ENCODE peak calls at places on chromosomes 13 and 19, in nine cellular contexts. D is mucosa of descending colon, M is foreskin keratinocyte, L is A549, N is IMR-90, Y is heart right ventricle, W is psoas muscle, X is left lung, O is body of pancreas. P is an unnamed sample. For H3K4me1, the result is how much of the 10 kb centered on the place peaks cover.

GRCh38 chr19:22612316-22612715 is 21.8 kb upstream of the ZNF492 start:
- DNase-seq in D (no peak), M (no peak), L (no peak), N (no peak), Y (no peak), W (no peak), X (no peak), O (no peak), P (peak)

GRCh38 chr13:98539655-98540054 is 37.3 kb downstream of the STK24 start:
- DNase-seq in D (no peak), M (no peak), L (no peak), N (no peak), Y (no peak), W (no peak), X (no peak), O (no peak), P (no peak)

GRCh38 chr13:48214519-48215121 is 18.4 kb upstream of the ITM2B start:
- DNase-seq in D (no peak), M (no peak), L (no peak), N (no peak), Y (no peak), W (no peak), X (no peak), O (no peak), P (no peak)

GRCh38 chr13:32125221-32125621 is 93.6 kb downstream of the FRY start:
- DNase-seq in D (no peak), M (peak), L (no peak), N (peak), Y (no peak), W (no peak), X (no peak), O (no peak), P (no peak)

GRCh38 chr13:78317030-78317429 is 286.3 kb downstream of the POU4F1 start:
- DNase-seq in D (no peak), M (no peak), L (no peak), N (no peak), Y (no peak), W (no peak), X (no peak), O (no peak), P (no peak)

GRCh38 chr13:48849515-48849914 is 126.2 kb upstream of the FNDC3A start:
- DNase-seq in D (no peak), M (no peak), L (no peak), N (no peak), Y (no peak), W (no peak), X (no peak), O (no peak), P (no peak)

GRCh38 chr13:76331948-76332712 is 554.1 kb downstream of the KCTD12 start:
- DNase-seq in D (no peak), M (no peak), L (no peak), N (peak), Y (no peak), W (no peak), X (no peak), O (no peak), P (no peak)

GRCh38 chr13:21010621-21011020 is 50.8 kb downstream of the LATS2 start:
- DNase-seq in D (no peak), M (no peak), L (no peak), N (peak), Y (no peak), W (no peak), X (no peak), O (no peak), P (no peak)

GRCh38 chr19:18650048-18650435 is 13.2 kb downstream of the KLHL26 start:
- DNase-seq in D (peak), M (no peak), L (no peak), N (peak), Y (peak), W (peak), X (no peak), O (peak), P (no peak)

GRCh38 chr19:1279782-1280341 is 4.5 kb downstream of the FAM174C start:
- DNase-seq in D (peak), M (peak), L (no peak), N (peak), Y (peak), W (peak), X (peak), O (peak), P (peak)

GRCh38 chr19:34096020-34096915 is 76.0 kb upstream of the LSM14A start:
- DNase-seq in D (no peak), M (peak), L (peak), N (peak), Y (no peak), W (no peak), X (no peak), O (no peak), P (no peak)

GRCh38 chr19:6276447-6276846 is 3.3 kb downstream of the MLLT1 start:
- DNase-seq in D (peak), M (no peak), L (no peak), N (peak), Y (peak), W (peak), X (no peak), O (peak), P (peak)

GRCh38 chr13:99422556-99423220 is 78.6 kb upstream of the TM9SF2 start:
- DNase-seq in D (no peak), M (no peak), L (no peak), N (no peak), Y (no peak), W (no peak), X (no peak), O (no peak), P (no peak)

GRCh38 chr19:42191855-42192254 is 25.6 kb downstream of the DEDD2 start:
- DNase-seq in D (no peak), M (peak), L (peak), N (peak), Y (no peak), W (no peak), X (no peak), O (no peak), P (no peak)

GRCh38 chr19:996051-996838 is 4.0 kb upstream of the GRIN3B start:
- DNase-seq in D (peak), M (peak), L (no peak), N (peak), Y (no peak), W (no peak), X (no peak), O (peak), P (no peak)

GRCh38 chr19:16070366-16070990 is 5.8 kb upstream of the TPM4 start:
- DNase-seq in D (peak), M (peak), L (peak), N (no peak), Y (peak), W (peak), X (peak), O (peak), P (peak)

GRCh38 chr19:46147791-46148288 is at the start of gene IGFL2:
- DNase-seq in D (no peak), M (peak), L (no peak), N (no peak), Y (no peak), W (no peak), X (no peak), O (no peak), P (no peak)

GRCh38 chr19:18388328-18389094 is 2.6 kb downstream of the GDF15 start:
- DNase-seq in D (peak), M (peak), L (no peak), N (no peak), Y (peak), W (peak), X (peak), O (peak), P (peak)

GRCh38 chr19:16764793-16765433 is 45.3 kb downstream of the NWD1 start:
- DNase-seq in D (no peak), M (peak), L (no peak), N (no peak), Y (no peak), W (no peak), X (no peak), O (no peak), P (no peak)

GRCh38 chr13:83365723-83366122 is 516.6 kb downstream of the SLITRK1 start:
- DNase-seq in D (no peak), M (no peak), L (no peak), N (no peak), Y (no peak), W (no peak), X (no peak), O (no peak), P (no peak)

GRCh38 chr19:4061178-4061682 is 5.5 kb downstream of the ZBTB7A start:
- DNase-seq in D (peak), M (peak), L (no peak), N (no peak), Y (peak), W (peak), X (peak), O (peak), P (peak)

GRCh38 chr19:57708641-57709354 is at the start of gene ZNF154:
- DNase-seq in D (no peak), M (peak), L (no peak), N (peak), Y (peak), W (peak), X (peak), O (peak), P (peak)

GRCh38 chr13:77896977-77897376 is 21.7 kb downstream of the EDNRB start:
- DNase-seq in D (no peak), M (no peak), L (no peak), N (no peak), Y (no peak), W (no peak), X (no peak), O (no peak), P (no peak)

DNA sequence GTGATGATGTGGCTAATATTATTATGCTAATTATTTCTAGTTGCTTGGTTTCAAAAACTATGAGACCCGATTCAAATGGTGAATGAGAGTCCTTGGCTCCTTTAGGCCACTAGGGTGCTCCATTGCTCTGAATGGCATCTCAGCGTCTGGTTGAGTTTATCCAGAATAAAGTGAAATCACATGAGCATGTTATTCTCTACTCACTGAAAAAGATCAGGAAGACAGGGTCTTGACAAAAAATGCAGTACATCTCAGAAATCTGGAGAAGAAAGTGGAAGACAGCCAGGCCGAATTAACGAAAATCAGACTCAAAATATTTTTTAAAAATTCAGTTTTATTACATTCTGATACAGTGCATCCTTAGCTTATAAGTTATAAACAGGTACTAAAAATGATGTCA is 516.2 kb downstream of the MYO16 start:
- DNase-seq in D (no peak), M (peak), L (peak), N (peak), Y (no peak), W (no peak), X (no peak), O (peak), P (no peak)
- TF ChIP-seq CTCF in D (peak), M (peak), L (peak), N (peak), Y (peak), W (peak), X (peak), O (peak), P (peak)

DNA sequence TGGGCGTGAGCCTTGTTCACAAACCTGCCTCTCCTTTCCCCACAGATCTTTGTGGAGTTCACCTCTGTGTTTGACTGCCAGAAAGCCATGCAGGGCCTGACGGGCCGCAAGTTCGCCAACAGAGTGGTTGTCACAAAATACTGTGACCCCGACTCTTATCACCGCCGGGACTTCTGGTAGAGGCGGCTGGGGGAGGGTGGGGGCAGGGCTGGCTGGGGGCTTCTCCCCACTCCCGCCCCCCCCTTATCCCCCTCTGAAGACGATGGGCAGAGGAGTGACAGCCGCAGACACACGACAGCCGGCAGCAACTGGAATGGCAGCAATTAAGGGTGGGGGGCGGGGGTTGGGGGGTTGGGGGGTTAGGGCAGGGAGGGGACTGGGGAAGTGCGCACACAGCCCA is 1.1 kb upstream of the EPN1 start:
- DNase-seq in D (no peak), M (no peak), L (no peak), N (no peak), Y (no peak), W (no peak), X (peak), O (no peak), P (no peak)
- H3K4me1 ChIP-seq in D (under half), M (under half), L (half or more), N (under half), Y (under half), W (under half), X (under half), O (under half), P (under half)

GRCh38 chr13:36857273-36857672 is 38.3 kb downstream of the RFXAP start:
- DNase-seq in D (no peak), M (no peak), L (no peak), N (no peak), Y (no peak), W (no peak), X (no peak), O (no peak), P (no peak)

GRCh38 chr13:36862002-36862706 is 43.1 kb downstream of the RFXAP start:
- DNase-seq in D (no peak), M (peak), L (no peak), N (no peak), Y (no peak), W (no peak), X (no peak), O (no peak), P (no peak)

GRCh38 chr13:36859259-36859658 is 40.2 kb downstream of the RFXAP start:
- DNase-seq in D (no peak), M (no peak), L (no peak), N (no peak), Y (no peak), W (no peak), X (no peak), O (no peak), P (no peak)

GRCh38 chr13:36862722-36863121 is 43.7 kb downstream of the RFXAP start:
- DNase-seq in D (no peak), M (no peak), L (no peak), N (no peak), Y (no peak), W (no peak), X (no peak), O (no peak), P (no peak)

DNA sequence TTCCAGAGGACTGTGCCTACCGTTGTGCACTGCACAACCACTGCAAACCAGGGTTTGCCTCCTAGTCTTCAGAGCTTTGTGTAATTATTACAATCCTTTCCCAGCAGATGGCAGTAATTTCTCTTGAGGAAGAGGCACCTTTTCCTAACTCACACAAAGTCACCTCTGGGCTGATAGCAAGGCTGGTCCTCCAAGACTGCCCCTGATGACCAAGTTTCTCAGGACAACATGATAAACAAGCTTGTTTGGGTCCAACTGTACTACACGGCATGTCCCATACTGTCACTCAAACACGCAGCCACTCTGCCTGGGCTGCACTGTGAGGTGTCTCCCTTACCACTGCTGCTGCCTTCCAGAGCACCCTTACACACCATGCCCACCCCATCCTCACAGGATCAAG is 39.3 kb downstream of the RFXAP start:
- DNase-seq in D (no peak), M (peak), L (peak), N (peak), Y (no peak), W (no peak), X (no peak), O (no peak), P (no peak)
- TF ChIP-seq CTCF in D (no peak), M (peak), L (peak), N (peak), Y (peak), W (peak), X (peak), O (peak), P (peak)

GRCh38 chr13:46684287-46685001 is 112.5 kb downstream of the ESD start:
- DNase-seq in D (no peak), M (no peak), L (no peak), N (no peak), Y (no peak), W (no peak), X (no peak), O (no peak), P (no peak)

GRCh38 chr13:46679369-46680180 is 117.4 kb downstream of the ESD start:
- DNase-seq in D (no peak), M (no peak), L (no peak), N (peak), Y (no peak), W (no peak), X (no peak), O (no peak), P (no peak)

GRCh38 chr13:46683879-46684278 is 113.1 kb downstream of the ESD start:
- DNase-seq in D (no peak), M (no peak), L (no peak), N (peak), Y (no peak), W (no peak), X (no peak), O (no peak), P (no peak)

GRCh38 chr13:46685006-46685730 is 111.8 kb downstream of the ESD start:
- DNase-seq in D (no peak), M (no peak), L (no peak), N (no peak), Y (no peak), W (no peak), X (no peak), O (no peak), P (no peak)

GRCh38 chr13:46682015-46682414 is 114.9 kb downstream of the ESD start:
- DNase-seq in D (no peak), M (no peak), L (no peak), N (no peak), Y (no peak), W (no peak), X (no peak), O (no peak), P (no peak)
- H3K4me1 ChIP-seq in D (under half), M (under half), L (under half), N (under half), Y (under half), W (under half), X (under half), O (under half), P (under half)

GRCh38 chr13:26067601-26068000 is 15.8 kb upstream of the SHISA2 start:
- DNase-seq in D (no peak), M (no peak), L (no peak), N (no peak), Y (no peak), W (no peak), X (no peak), O (no peak), P (no peak)

GRCh38 chr13:26062853-26063444 is 11.1 kb upstream of the SHISA2 start:
- DNase-seq in D (no peak), M (peak), L (no peak), N (peak), Y (no peak), W (no peak), X (no peak), O (peak), P (no peak)

GRCh38 chr13:26058704-26059103 is 6.9 kb upstream of the SHISA2 start:
- DNase-seq in D (no peak), M (no peak), L (no peak), N (no peak), Y (no peak), W (no peak), X (no peak), O (no peak), P (no peak)

GRCh38 chr13:26060366-26060765 is 8.6 kb upstream of the SHISA2 start:
- DNase-seq in D (no peak), M (no peak), L (no peak), N (no peak), Y (no peak), W (no peak), X (no peak), O (no peak), P (no peak)

GRCh38 chr13:26061947-26062346 is 10.1 kb upstream of the SHISA2 start:
- DNase-seq in D (no peak), M (peak), L (no peak), N (peak), Y (no peak), W (no peak), X (no peak), O (no peak), P (no peak)
- TF ChIP-seq CTCF in D (no peak), M (peak), L (no peak), N (no peak), Y (no peak), W (no peak), X (no peak), O (no peak), P (no peak)

P was measured in upper lobe of right lung.